ENCODE peak calls at places on chromosomes 12 and 14, in five cellular contexts. Z is H7; H is CD4-positive, CD25-positive, alpha-beta regulatory T cell; A is M059J; E is activated T-cell treated with anti-CD3 and anti-CD28 coated beads for 1 hour. B is an unnamed sample.

GRCh38 chr12:2332266-2332665 is 279.5 kb downstream of the CACNA1C start:
- DNase-seq in Z (no peak), H (no peak), A (no peak), E (no peak), B (no peak)

GRCh38 chr12:64798165-64798564 is 26.3 kb upstream of the TBC1D30 start:
- DNase-seq in Z (no peak), H (no peak), A (no peak), E (no peak), B (no peak)

GRCh38 chr14:90140956-90141316 is 79.1 kb downstream of the KCNK13 start:
- DNase-seq in Z (no peak), H (no peak), A (peak), E (no peak), B (peak)

GRCh38 chr12:2457215-2458112 is 337.3 kb upstream of the FKBP4 start:
- DNase-seq in Z (peak), H (no peak), A (no peak), E (no peak), B (no peak)

GRCh38 chr12:98939350-98939749 is 294.3 kb downstream of the APAF1 start:
- DNase-seq in Z (peak), H (no peak), A (peak), E (no peak), B (peak)

GRCh38 chr14:44448816-44449411 is 58.2 kb downstream of the FSCB start:
- DNase-seq in Z (no peak), H (no peak), A (no peak), E (no peak), B (no peak)

GRCh38 chr12:14907953-14908352 is 22.3 kb upstream of the MGP start:
- DNase-seq in Z (no peak), H (no peak), A (peak), E (no peak), B (no peak)

GRCh38 chr14:65940056-65940735 is 527.7 kb downstream of the FUT8 start:
- DNase-seq in Z (no peak), H (no peak), A (peak), E (no peak), B (no peak)

GRCh38 chr14:96066976-96067375 is 27.8 kb downstream of the C14orf132 start:
- DNase-seq in Z (no peak), H (no peak), A (no peak), E (no peak), B (no peak)

GRCh38 chr14:104981699-104982541 is 3.7 kb upstream of the CLBA1 start:
- DNase-seq in Z (no peak), H (no peak), A (no peak), E (no peak), B (no peak)

GRCh38 chr14:104545151-104545931 is 34.2 kb upstream of the C14orf180 start:
- DNase-seq in Z (peak), H (no peak), A (no peak), E (no peak), B (peak)

GRCh38 chr14:106872619-106873446 is 1346.5 kb downstream of the TMEM121 start:
- DNase-seq in Z (peak), H (peak), A (peak), E (peak), B (no peak)

GRCh38 chr12:84712747-84713146 is 199.9 kb downstream of the SLC6A15 start:
- DNase-seq in Z (no peak), H (no peak), A (no peak), E (no peak), B (no peak)

GRCh38 chr14:76876076-76876475 is 49.9 kb downstream of the LRRC74A start:
- DNase-seq in Z (peak), H (peak), A (peak), E (peak), B (peak)

GRCh38 chr12:49899286-49899843 is 4.3 kb downstream of the FAIM2 start:
- DNase-seq in Z (no peak), H (no peak), A (no peak), E (no peak), B (no peak)

GRCh38 chr12:47754881-47755280 is 3.8 kb downstream of the RAPGEF3 start:
- DNase-seq in Z (no peak), H (no peak), A (no peak), E (no peak), B (peak)

GRCh38 chr12:27511031-27511722 is 12.8 kb upstream of the PPFIBP1 start:
- DNase-seq in Z (no peak), H (no peak), A (no peak), E (no peak), B (peak)

GRCh38 chr12:22935090-22935489 is 310.1 kb downstream of the ETNK1 start:
- DNase-seq in Z (no peak), H (no peak), A (peak), E (no peak), B (no peak)

GRCh38 chr12:122880668-122881067 is 15.3 kb downstream of the VPS37B start:
- DNase-seq in Z (peak), H (no peak), A (no peak), E (no peak), B (peak)

GRCh38 chr14:60064491-60065072 is 27.1 kb upstream of the PCNX4 start:
- DNase-seq in Z (peak), H (no peak), A (peak), E (no peak), B (peak)

GRCh38 chr14:104891121-104891551 is 26.1 kb downstream of the CEP170B start:
- DNase-seq in Z (no peak), H (no peak), A (no peak), E (no peak), B (no peak)

GRCh38 chr12:87931764-87932163 is 97.4 kb downstream of the C12orf50 start:
- DNase-seq in Z (no peak), H (no peak), A (no peak), E (no peak), B (no peak)

GRCh38 chr12:113088971-113089756 is 32.6 kb downstream of the DTX1 start:
- DNase-seq in Z (no peak), H (no peak), A (no peak), E (peak), B (no peak)

GRCh38 chr12:117024961-117025480 is 74.2 kb downstream of the TESC start:
- DNase-seq in Z (no peak), H (no peak), A (no peak), E (no peak), B (no peak)

GRCh38 chr14:103688906-103689902 is 26.0 kb downstream of the XRCC3 start:
- DNase-seq in Z (no peak), H (no peak), A (peak), E (no peak), B (peak)

GRCh38 chr12:104733717-104734175 is 224.3 kb downstream of the SLC41A2 start:
- DNase-seq in Z (peak), H (no peak), A (no peak), E (no peak), B (peak)

GRCh38 chr14:102584871-102585869 is 7.3 kb upstream of the RCOR1 start:
- DNase-seq in Z (peak), H (no peak), A (no peak), E (no peak), B (no peak)

GRCh38 chr12:115354007-115354452 is 670.1 kb upstream of the TBX3 start:
- DNase-seq in Z (no peak), H (no peak), A (peak), E (no peak), B (peak)

GRCh38 chr12:33654313-33654712 is 214.7 kb upstream of the SYT10 start:
- DNase-seq in Z (no peak), H (no peak), A (no peak), E (no peak), B (no peak)

GRCh38 chr12:71440393-71441349 is 1.1 kb downstream of the LGR5 start:
- DNase-seq in Z (peak), H (no peak), A (peak), E (no peak), B (peak)

GRCh38 chr12:11958216-11959091 is 112.3 kb upstream of the BCL2L14 start:
- DNase-seq in Z (peak), H (no peak), A (peak), E (no peak), B (peak)

GRCh38 chr12:51269174-51270066 is 795 bp downstream of the SMAGP start:
- DNase-seq in Z (peak), H (peak), A (peak), E (peak), B (peak)

GRCh38 chr14:104301731-104302460 is 163.5 kb downstream of the KIF26A start:
- DNase-seq in Z (no peak), H (no peak), A (no peak), E (no peak), B (no peak)

GRCh38 chr12:29743801-29744200 is 39.9 kb downstream of the TMTC1 start:
- DNase-seq in Z (peak), H (no peak), A (peak), E (no peak), B (peak)

GRCh38 chr12:1099158-1099557 is 108.1 kb downstream of the ERC1 start:
- DNase-seq in Z (no peak), H (no peak), A (no peak), E (no peak), B (no peak)

GRCh38 chr12:51759175-51759574 is 89.3 kb downstream of the FIGNL2 start:
- DNase-seq in Z (no peak), H (no peak), A (peak), E (no peak), B (no peak)

GRCh38 chr14:100825691-100826331 is at the start of gene MEG3:
- DNase-seq in Z (no peak), H (no peak), A (peak), E (no peak), B (peak)